ENCODE peak calls at places on chromosome 21, in four cellular contexts. Q is AG09309, I is body of pancreas, Y is heart left ventricle. F is an unnamed sample.
A peak's percentile ranks its signal among the peaks of the same experiment; 100 is the strongest.

GRCh38 chr21:31526040-31526439 is 133.5 kb upstream of the SOD1 start:
- DNase-seq in Q (no peak), I (no peak), Y (no peak), F (no peak)

GRCh38 chr21:32524010-32524719 is 61.2 kb downstream of the TCP10L start:
- DNase-seq in Q (peak; percentile 88), I (no peak), Y (no peak), F (peak; percentile 98)

GRCh38 chr21:29511076-29511475 is 212.4 kb downstream of the BACH1 start:
- DNase-seq in Q (no peak), I (no peak), Y (no peak), F (no peak)

GRCh38 chr21:29075706-29076447 is 2.4 kb upstream of the CCT8 start:
- DNase-seq in Q (no peak), I (no peak), Y (no peak), F (no peak)

GRCh38 chr21:14321042-14321441 is 61.9 kb downstream of the HSPA13 start:
- DNase-seq in Q (no peak), I (no peak), Y (no peak), F (no peak)

GRCh38 chr21:30268608-30269197 is 14.0 kb downstream of the KRTAP24-1 start:
- DNase-seq in Q (no peak), I (no peak), Y (no peak), F (no peak)

GRCh38 chr21:19981938-19982337 is 1016.3 kb upstream of the NCAM2 start:
- DNase-seq in Q (no peak), I (no peak), Y (no peak), F (no peak)

GRCh38 chr21:29938968-29939858 is 583 bp downstream of the GRIK1 start:
- DNase-seq in Q (no peak), I (no peak), Y (peak; percentile 50), F (no peak)

GRCh38 chr21:31151682-31152081 is 113.4 kb upstream of the KRTAP19-8 start:
- DNase-seq in Q (no peak), I (no peak), Y (no peak), F (no peak)

GRCh38 chr21:31557421-31557955 is 102.0 kb upstream of the SOD1 start:
- DNase-seq in Q (no peak), I (no peak), Y (no peak), F (no peak)

GRCh38 chr21:33643658-33644311 is 1.5 kb downstream of the ITSN1 start:
- DNase-seq in Q (no peak), I (no peak), Y (no peak), F (no peak)

GRCh38 chr21:26756491-26757159 is 88.6 kb downstream of the ADAMTS1 start:
- DNase-seq in Q (peak; percentile 61), I (peak; percentile 6), Y (no peak), F (peak; percentile 35)

GRCh38 chr21:25515484-25516405 is 91.5 kb downstream of the MRPL39 start:
- DNase-seq in Q (no peak), I (no peak), Y (no peak), F (peak; percentile 63)

GRCh38 chr21:25330266-25330665 is 277.0 kb downstream of the MRPL39 start:
- DNase-seq in Q (no peak), I (no peak), Y (no peak), F (no peak)

GRCh38 chr21:23968722-23969647 is 1638.3 kb downstream of the MRPL39 start:
- DNase-seq in Q (no peak), I (peak; percentile 59), Y (no peak), F (peak; percentile 11)

GRCh38 chr21:26116456-26117011 is 54.0 kb downstream of the APP start:
- DNase-seq in Q (peak; percentile 74), I (peak; percentile 39), Y (no peak), F (peak; percentile 83)

GRCh38 chr21:25558123-25558522 is 49.2 kb downstream of the MRPL39 start:
- DNase-seq in Q (no peak), I (no peak), Y (no peak), F (no peak)

GRCh38 chr21:24634749-24635148 is 972.5 kb downstream of the MRPL39 start:
- DNase-seq in Q (no peak), I (no peak), Y (no peak), F (no peak)

GRCh38 chr21:33969600-33969999 is 54.0 kb upstream of the ATP5PO start:
- DNase-seq in Q (no peak), I (no peak), Y (no peak), F (no peak)

GRCh38 chr21:9760398-9761074 is 760.8 kb upstream of the TPTE start:
- DNase-seq in Q (no peak), I (no peak), Y (no peak), F (no peak)

GRCh38 chr21:28773036-28773435 is 219.6 kb downstream of the LTN1 start:
- DNase-seq in Q (no peak), I (no peak), Y (no peak), F (peak; percentile 19)

GRCh38 chr21:18318156-18318555 is 73.5 kb downstream of the CHODL start:
- DNase-seq in Q (no peak), I (no peak), Y (no peak), F (no peak)

GRCh38 chr21:16992448-16992847 is 520.4 kb upstream of the CXADR start:
- DNase-seq in Q (no peak), I (no peak), Y (no peak), F (no peak)

GRCh38 chr21:32494946-32495703 is 82.6 kb downstream of the EVA1C start:
- DNase-seq in Q (peak; percentile 92), I (no peak), Y (no peak), F (peak; percentile 92)

GRCh38 chr21:17491716-17492414 is 21.0 kb upstream of the CXADR start:
- DNase-seq in Q (peak; percentile 90), I (peak; percentile 71), Y (no peak), F (peak; percentile 98)

GRCh38 chr21:33441489-33442477 is 38.0 kb downstream of the TMEM50B start:
- DNase-seq in Q (peak; percentile 25), I (peak; percentile 20), Y (no peak), F (peak; percentile 82)

GRCh38 chr21:26366781-26367180 is 196.2 kb upstream of the APP start:
- DNase-seq in Q (no peak), I (no peak), Y (no peak), F (no peak)

GRCh38 chr21:25323356-25323949 is 283.8 kb downstream of the MRPL39 start:
- DNase-seq in Q (no peak), I (no peak), Y (no peak), F (no peak)

GRCh38 chr21:33403786-33404571 is 766 bp downstream of the IFNGR2 start:
- DNase-seq in Q (no peak), I (peak; percentile 62), Y (peak; percentile 84), F (peak; percentile 59)

GRCh38 chr21:17784604-17785402 is 34.4 kb downstream of the C21orf91 start:
- DNase-seq in Q (no peak), I (no peak), Y (no peak), F (no peak)

GRCh38 chr21:25199944-25200343 is 407.3 kb downstream of the MRPL39 start:
- DNase-seq in Q (no peak), I (no peak), Y (no peak), F (no peak)

GRCh38 chr21:17514124-17514481 is 1.3 kb downstream of the CXADR start:
- DNase-seq in Q (no peak), I (no peak), Y (no peak), F (no peak)

GRCh38 chr21:44911384-44912157 is 9.1 kb downstream of the ITGB2 start:
- DNase-seq in Q (no peak), I (peak; percentile 86), Y (peak; percentile 89), F (no peak)
- TF ChIP-seq CTCF in Q (no peak), I (peak; percentile 61), Y (peak; percentile 26), F (no peak)

GRCh38 chr21:34988625-34989024 is 60.5 kb downstream of the RUNX1 start:
- DNase-seq in Q (no peak), I (no peak), Y (no peak), F (no peak)

GRCh38 chr21:34987673-34988072 is 61.4 kb downstream of the RUNX1 start:
- DNase-seq in Q (no peak), I (no peak), Y (no peak), F (no peak)

GRCh38 chr21:34989337-34990151 is 59.6 kb downstream of the RUNX1 start:
- DNase-seq in Q (peak; percentile 41), I (no peak), Y (no peak), F (peak; percentile 56)

GRCh38 chr21:34986561-34987533 is 62.3 kb downstream of the RUNX1 start:
- DNase-seq in Q (peak; percentile 57), I (peak; percentile 51), Y (no peak), F (peak; percentile 80)

DNA sequence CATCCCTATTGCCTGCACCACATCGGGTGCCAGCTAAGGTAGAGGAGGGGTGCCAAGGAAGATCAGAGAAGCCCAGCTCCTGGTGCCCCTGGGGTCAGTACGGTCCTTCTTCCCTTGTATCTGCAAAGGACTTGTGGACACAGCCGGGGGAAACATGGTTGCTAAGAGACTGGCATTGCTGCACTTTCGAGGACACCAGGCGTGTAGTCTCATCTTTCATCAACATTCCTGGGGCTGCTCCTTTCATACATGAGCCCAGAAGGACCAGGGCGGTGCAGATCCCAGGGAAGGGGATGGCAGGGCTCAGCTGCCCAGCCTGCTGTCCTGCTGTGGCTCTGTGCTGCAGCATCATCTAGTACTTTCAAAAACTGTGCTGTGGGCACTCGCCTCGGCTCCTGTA is 61.0 kb downstream of the RUNX1 start:
- DNase-seq in Q (no peak), I (no peak), Y (no peak), F (no peak)
- H3K4me3 ChIP-seq in Q (no peak overlapping the region), I (no peak overlapping the region), Y (no peak overlapping the region), F (no peak overlapping the region)

GRCh38 chr21:37006243-37006520 is 320 bp upstream of the RIPPLY3 start:
- DNase-seq in Q (no peak), I (no peak), Y (no peak), F (no peak)
- TF ChIP-seq CTCF in Q (no peak), I (no peak), Y (no peak), F (no peak)

GRCh38 chr21:39613029-39613934 is 542 bp downstream of the B3GALT5 start:
- DNase-seq in Q (no peak), I (no peak), Y (no peak), F (peak; percentile 0)
- H3K4me3 ChIP-seq in Q (peak overlapping the region; percentile 53), I (no peak overlapping the region), Y (peak overlapping the region; percentile 40), F (peak overlapping the region; percentile 3)

GRCh38 chr21:45406801-45407628 is 2.0 kb downstream of the COL18A1 start:
- DNase-seq in Q (no peak), I (no peak), Y (peak; percentile 48), F (no peak)
- TF ChIP-seq CTCF in Q (peak; percentile 5), I (no peak), Y (no peak), F (no peak)

GRCh38 chr21:15558884-15559283 is 170.9 kb upstream of the USP25 start:
- DNase-seq in Q (no peak), I (no peak), Y (no peak), F (no peak)
- H3K4me3 ChIP-seq in Q (no peak overlapping the region), I (no peak overlapping the region), Y (no peak overlapping the region), F (no peak overlapping the region)

DNA sequence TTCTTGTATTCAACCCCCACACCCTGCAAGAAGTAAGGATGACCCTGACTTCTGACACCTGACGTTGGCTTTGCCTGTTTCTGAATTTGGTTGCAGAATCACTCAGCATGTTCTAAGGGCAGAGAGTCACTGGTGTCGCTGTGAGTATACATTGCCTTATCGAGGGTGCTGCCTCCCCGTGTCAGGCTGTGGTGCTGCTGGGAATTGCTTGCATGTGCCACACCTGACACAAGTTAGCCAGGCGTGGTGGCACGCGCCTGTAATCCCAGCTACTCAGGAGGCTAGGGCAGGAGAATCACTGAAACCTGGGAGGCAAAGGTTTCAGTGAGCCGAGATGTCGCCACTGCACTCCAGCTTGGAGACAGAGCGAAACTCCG is 45.9 kb downstream of the WDR4 start:
- DNase-seq in Q (no peak), I (peak; percentile 39), Y (no peak), F (no peak)
- TF ChIP-seq CTCF in Q (no peak), I (peak; percentile 28), Y (no peak), F (peak; percentile 8)

DNA sequence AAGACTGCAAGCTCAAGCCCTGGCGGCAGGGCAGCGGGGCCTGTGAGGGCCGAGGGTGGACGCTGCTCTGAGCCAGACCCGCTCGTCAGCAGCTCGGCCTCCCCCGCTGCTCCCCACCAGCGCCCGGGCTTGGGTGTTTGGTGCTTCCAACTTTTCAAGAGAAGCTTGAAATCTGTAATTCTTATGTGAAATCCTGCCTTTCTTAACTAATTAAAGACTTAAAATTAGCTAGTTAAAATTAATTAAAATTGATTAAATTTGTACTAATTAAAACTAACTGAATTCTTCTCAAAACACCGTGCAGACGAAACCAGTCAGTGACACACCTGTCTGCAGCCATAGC is 14.0 kb upstream of the SLC19A1 start:
- DNase-seq in Q (no peak), I (no peak), Y (no peak), F (no peak)
- H3K4me3 ChIP-seq in Q (peak overlapping the region; percentile 49), I (no peak overlapping the region), Y (peak overlapping the region; percentile 54), F (no peak overlapping the region)

F was measured in fibroblast of the aortic adventitia.